ENCODE peak calls at places on chromosome 2, in ten cellular contexts. One of them, this sample, is unnamed.
A peak's percentile ranks its signal among the peaks of the same experiment; 100 is the strongest.

GRCh38 chr2:46163804-46164569 is 133.2 kb upstream of the EPAS1 start:
- DNase-seq in A549: peak; percentile 94
- DNase-seq in fibroblast of the aortic adventitia: peak; percentile 41
- DNase-seq in sigmoid colon: no peak
- DNase-seq in activated CD8-positive, alpha-beta T cell treated with anti-CD3 and anti-CD28 coated beads for 36 hours: no peak
- DNase-seq in adrenal gland: no peak
- DNase-seq in fibroblast of villous mesenchyme: no peak
- DNase-seq in B cell: no peak
- DNase-seq in GM12865: no peak
- DNase-seq in colonic mucosa: peak; percentile 54
- DNase-seq in this sample: no peak

GRCh38 chr2:233453916-233454315 is 99.6 kb downstream of the DGKD start:
- DNase-seq in fibroblast of the aortic adventitia: no peak
- DNase-seq in A549: no peak
- DNase-seq in sigmoid colon: no peak
- DNase-seq in activated CD8-positive, alpha-beta T cell treated with anti-CD3 and anti-CD28 coated beads for 36 hours: no peak
- DNase-seq in B cell: no peak
- DNase-seq in adrenal gland: no peak
- DNase-seq in colonic mucosa: no peak
- DNase-seq in fibroblast of villous mesenchyme: no peak
- DNase-seq in GM12865: no peak
- DNase-seq in this sample: no peak

GRCh38 chr2:7707723-7708122 is 790.5 kb downstream of the RNF144A start:
- DNase-seq in sigmoid colon: no peak
- DNase-seq in A549: peak; percentile 37
- DNase-seq in fibroblast of the aortic adventitia: peak; percentile 40
- DNase-seq in GM12865: no peak
- DNase-seq in colonic mucosa: no peak
- DNase-seq in B cell: no peak
- DNase-seq in fibroblast of villous mesenchyme: no peak
- DNase-seq in adrenal gland: no peak
- DNase-seq in activated CD8-positive, alpha-beta T cell treated with anti-CD3 and anti-CD28 coated beads for 36 hours: no peak
- DNase-seq in this sample: no peak

GRCh38 chr2:49978341-49978740 is 824.0 kb upstream of the FSHR start:
- DNase-seq in A549: no peak
- DNase-seq in adrenal gland: no peak
- DNase-seq in colonic mucosa: no peak
- DNase-seq in sigmoid colon: no peak
- DNase-seq in fibroblast of the aortic adventitia: no peak
- DNase-seq in B cell: no peak
- DNase-seq in GM12865: no peak
- DNase-seq in activated CD8-positive, alpha-beta T cell treated with anti-CD3 and anti-CD28 coated beads for 36 hours: no peak
- DNase-seq in fibroblast of villous mesenchyme: no peak
- DNase-seq in this sample: no peak

GRCh38 chr2:240289701-240290431 is 145.6 kb upstream of the GPC1 start:
- DNase-seq in fibroblast of villous mesenchyme: no peak
- DNase-seq in fibroblast of the aortic adventitia: no peak
- DNase-seq in colonic mucosa: no peak
- DNase-seq in activated CD8-positive, alpha-beta T cell treated with anti-CD3 and anti-CD28 coated beads for 36 hours: no peak
- DNase-seq in GM12865: no peak
- DNase-seq in adrenal gland: peak; percentile 34
- DNase-seq in B cell: no peak
- DNase-seq in A549: no peak
- DNase-seq in sigmoid colon: no peak
- DNase-seq in this sample: peak; percentile 15

GRCh38 chr2:14634223-14634884 is 1.8 kb downstream of the LRATD1 start:
- DNase-seq in A549: peak; percentile 79
- DNase-seq in GM12865: peak; percentile 18
- DNase-seq in colonic mucosa: peak; percentile 86
- DNase-seq in fibroblast of the aortic adventitia: peak; percentile 22
- DNase-seq in activated CD8-positive, alpha-beta T cell treated with anti-CD3 and anti-CD28 coated beads for 36 hours: peak; percentile 42
- DNase-seq in fibroblast of villous mesenchyme: peak; percentile 32
- DNase-seq in adrenal gland: peak; percentile 94
- DNase-seq in sigmoid colon: peak; percentile 89
- DNase-seq in B cell: peak; percentile 28
- DNase-seq in this sample: peak; percentile 69

GRCh38 chr2:119257198-119257597 is 33.6 kb downstream of the STEAP3 start:
- DNase-seq in adrenal gland: no peak
- DNase-seq in fibroblast of the aortic adventitia: no peak
- DNase-seq in B cell: no peak
- DNase-seq in fibroblast of villous mesenchyme: no peak
- DNase-seq in colonic mucosa: no peak
- DNase-seq in A549: no peak
- DNase-seq in sigmoid colon: no peak
- DNase-seq in GM12865: no peak
- DNase-seq in activated CD8-positive, alpha-beta T cell treated with anti-CD3 and anti-CD28 coated beads for 36 hours: no peak
- DNase-seq in this sample: no peak

GRCh38 chr2:64213607-64214275 is 69.5 kb upstream of the PELI1 start:
- DNase-seq in sigmoid colon: no peak
- DNase-seq in A549: no peak
- DNase-seq in fibroblast of villous mesenchyme: no peak
- DNase-seq in colonic mucosa: no peak
- DNase-seq in GM12865: peak; percentile 85
- DNase-seq in B cell: peak; percentile 23
- DNase-seq in fibroblast of the aortic adventitia: no peak
- DNase-seq in adrenal gland: no peak
- DNase-seq in activated CD8-positive, alpha-beta T cell treated with anti-CD3 and anti-CD28 coated beads for 36 hours: peak; percentile 31
- DNase-seq in this sample: peak; percentile 36

GRCh38 chr2:72915907-72916742 is 1.2 kb upstream of the EMX1 start:
- DNase-seq in GM12865: peak; percentile 89
- DNase-seq in activated CD8-positive, alpha-beta T cell treated with anti-CD3 and anti-CD28 coated beads for 36 hours: peak; percentile 62
- DNase-seq in sigmoid colon: peak; percentile 66
- DNase-seq in adrenal gland: peak; percentile 38
- DNase-seq in fibroblast of villous mesenchyme: peak; percentile 16
- DNase-seq in B cell: peak; percentile 82
- DNase-seq in fibroblast of the aortic adventitia: no peak
- DNase-seq in A549: peak; percentile 68
- DNase-seq in colonic mucosa: peak; percentile 76
- DNase-seq in this sample: peak; percentile 86

GRCh38 chr2:56155188-56155587 is 28.6 kb upstream of the CCDC85A start:
- DNase-seq in activated CD8-positive, alpha-beta T cell treated with anti-CD3 and anti-CD28 coated beads for 36 hours: no peak
- DNase-seq in sigmoid colon: no peak
- DNase-seq in fibroblast of the aortic adventitia: no peak
- DNase-seq in fibroblast of villous mesenchyme: no peak
- DNase-seq in adrenal gland: no peak
- DNase-seq in colonic mucosa: no peak
- DNase-seq in A549: no peak
- DNase-seq in B cell: no peak
- DNase-seq in GM12865: no peak
- DNase-seq in this sample: no peak

DNA sequence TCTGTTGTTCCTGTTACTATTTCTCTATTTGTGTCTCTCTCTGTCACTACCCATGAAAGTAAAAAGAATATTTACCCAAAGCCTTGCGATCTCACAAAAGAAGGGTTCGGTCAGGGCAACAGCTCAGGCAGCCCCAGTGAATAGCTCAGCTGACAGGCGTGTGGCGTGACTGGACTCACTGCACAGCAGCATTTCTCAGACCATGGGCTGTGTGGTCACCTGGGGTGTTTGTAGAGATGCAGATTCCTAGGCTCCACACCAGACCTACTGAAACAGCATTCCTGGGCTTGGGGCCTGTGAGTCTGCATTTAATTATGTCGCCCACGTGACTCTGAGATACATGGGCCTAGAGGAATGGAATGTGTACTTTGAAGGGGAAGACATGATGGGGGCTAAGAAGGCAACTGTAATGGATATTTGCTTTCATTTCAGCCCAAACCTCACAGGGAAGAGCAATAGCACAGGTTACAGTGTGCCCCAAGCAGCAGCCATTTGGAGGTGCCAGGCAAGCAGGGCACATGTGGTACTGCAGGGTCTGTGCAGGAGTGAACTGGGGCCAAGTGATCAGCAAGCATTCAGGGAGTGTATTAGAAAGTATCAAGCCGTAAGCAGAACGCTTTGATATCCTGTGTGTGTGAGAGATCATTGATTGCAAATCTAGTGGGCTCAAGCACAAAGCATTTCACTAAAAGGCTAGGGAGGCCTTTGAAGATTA is 90.4 kb upstream of the RBMS1 start:
- DNase-seq in fibroblast of villous mesenchyme: no peak
- DNase-seq in colonic mucosa: no peak
- DNase-seq in sigmoid colon: no peak
- DNase-seq in A549: no peak
- DNase-seq in adrenal gland: no peak
- DNase-seq in activated CD8-positive, alpha-beta T cell treated with anti-CD3 and anti-CD28 coated beads for 36 hours: no peak
- DNase-seq in B cell: no peak
- DNase-seq in fibroblast of the aortic adventitia: no peak
- DNase-seq in GM12865: no peak
- DNase-seq in this sample: no peak
- TF ChIP-seq CTCF in fibroblast of villous mesenchyme: no peak
- TF ChIP-seq CTCF in colonic mucosa: no peak
- TF ChIP-seq CTCF in sigmoid colon: no peak
- TF ChIP-seq CTCF in A549: no peak
- TF ChIP-seq CTCF in adrenal gland: no peak
- TF ChIP-seq CTCF in activated CD8-positive, alpha-beta T cell treated with anti-CD3 and anti-CD28 coated beads for 36 hours: no peak
- TF ChIP-seq CTCF in B cell: no peak
- TF ChIP-seq CTCF in fibroblast of the aortic adventitia: no peak
- TF ChIP-seq CTCF in GM12865: no peak
- TF ChIP-seq CTCF in this sample: no peak

GRCh38 chr2:10289352-10289751 is 13.4 kb upstream of the HPCAL1 start:
- DNase-seq in fibroblast of villous mesenchyme: no peak
- DNase-seq in B cell: no peak
- DNase-seq in adrenal gland: no peak
- DNase-seq in colonic mucosa: no peak
- DNase-seq in activated CD8-positive, alpha-beta T cell treated with anti-CD3 and anti-CD28 coated beads for 36 hours: no peak
- DNase-seq in GM12865: no peak
- DNase-seq in fibroblast of the aortic adventitia: no peak
- DNase-seq in A549: no peak
- DNase-seq in sigmoid colon: no peak
- DNase-seq in this sample: no peak

GRCh38 chr2:10286216-10287037 is 16.3 kb upstream of the HPCAL1 start:
- DNase-seq in adrenal gland: no peak
- DNase-seq in colonic mucosa: no peak
- DNase-seq in fibroblast of villous mesenchyme: no peak
- DNase-seq in A549: no peak
- DNase-seq in sigmoid colon: no peak
- DNase-seq in B cell: no peak
- DNase-seq in activated CD8-positive, alpha-beta T cell treated with anti-CD3 and anti-CD28 coated beads for 36 hours: no peak
- DNase-seq in GM12865: no peak
- DNase-seq in fibroblast of the aortic adventitia: no peak
- DNase-seq in this sample: no peak

GRCh38 chr2:10285578-10286198 is 17.0 kb upstream of the HPCAL1 start:
- DNase-seq in GM12865: no peak
- DNase-seq in colonic mucosa: peak; percentile 53
- DNase-seq in sigmoid colon: peak; percentile 92
- DNase-seq in B cell: no peak
- DNase-seq in A549: peak; percentile 90
- DNase-seq in fibroblast of villous mesenchyme: peak; percentile 65
- DNase-seq in activated CD8-positive, alpha-beta T cell treated with anti-CD3 and anti-CD28 coated beads for 36 hours: no peak
- DNase-seq in adrenal gland: peak; percentile 96
- DNase-seq in fibroblast of the aortic adventitia: peak; percentile 45
- DNase-seq in this sample: no peak

GRCh38 chr2:10288606-10289005 is 14.1 kb upstream of the HPCAL1 start:
- DNase-seq in adrenal gland: no peak
- DNase-seq in GM12865: no peak
- DNase-seq in A549: no peak
- DNase-seq in B cell: no peak
- DNase-seq in sigmoid colon: no peak
- DNase-seq in fibroblast of villous mesenchyme: no peak
- DNase-seq in colonic mucosa: no peak
- DNase-seq in fibroblast of the aortic adventitia: no peak
- DNase-seq in activated CD8-positive, alpha-beta T cell treated with anti-CD3 and anti-CD28 coated beads for 36 hours: no peak
- DNase-seq in this sample: no peak

DNA sequence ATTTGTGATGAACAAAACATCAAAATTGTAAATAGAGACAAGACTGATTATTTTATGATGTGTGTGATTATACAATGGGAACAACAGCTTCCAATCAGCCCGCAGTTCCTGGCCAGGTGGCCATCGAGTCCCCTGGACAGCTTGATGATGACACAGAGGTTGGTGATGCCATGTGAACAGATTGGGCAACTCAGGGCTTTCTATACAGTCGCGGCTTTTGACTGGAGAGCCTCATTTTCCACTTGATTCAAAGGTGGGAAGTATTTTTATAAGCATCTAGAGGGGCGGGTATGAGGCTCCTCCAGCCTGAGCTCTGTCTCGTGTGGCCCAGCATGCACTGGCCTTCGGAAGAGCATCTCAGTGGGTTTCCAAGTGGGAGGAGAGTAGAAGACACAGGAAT is 14.9 kb upstream of the HPCAL1 start:
- DNase-seq in B cell: no peak
- DNase-seq in activated CD8-positive, alpha-beta T cell treated with anti-CD3 and anti-CD28 coated beads for 36 hours: no peak
- DNase-seq in fibroblast of the aortic adventitia: no peak
- DNase-seq in sigmoid colon: no peak
- DNase-seq in adrenal gland: no peak
- DNase-seq in GM12865: no peak
- DNase-seq in fibroblast of villous mesenchyme: no peak
- DNase-seq in colonic mucosa: no peak
- DNase-seq in A549: no peak
- DNase-seq in this sample: no peak
- TF ChIP-seq CTCF in B cell: no peak
- TF ChIP-seq CTCF in activated CD8-positive, alpha-beta T cell treated with anti-CD3 and anti-CD28 coated beads for 36 hours: no peak
- TF ChIP-seq CTCF in fibroblast of the aortic adventitia: no peak
- TF ChIP-seq CTCF in sigmoid colon: no peak
- TF ChIP-seq CTCF in adrenal gland: no peak
- TF ChIP-seq CTCF in GM12865: no peak
- TF ChIP-seq CTCF in fibroblast of villous mesenchyme: no peak
- TF ChIP-seq CTCF in colonic mucosa: no peak
- TF ChIP-seq CTCF in A549: no peak
- TF ChIP-seq CTCF in this sample: no peak

DNA sequence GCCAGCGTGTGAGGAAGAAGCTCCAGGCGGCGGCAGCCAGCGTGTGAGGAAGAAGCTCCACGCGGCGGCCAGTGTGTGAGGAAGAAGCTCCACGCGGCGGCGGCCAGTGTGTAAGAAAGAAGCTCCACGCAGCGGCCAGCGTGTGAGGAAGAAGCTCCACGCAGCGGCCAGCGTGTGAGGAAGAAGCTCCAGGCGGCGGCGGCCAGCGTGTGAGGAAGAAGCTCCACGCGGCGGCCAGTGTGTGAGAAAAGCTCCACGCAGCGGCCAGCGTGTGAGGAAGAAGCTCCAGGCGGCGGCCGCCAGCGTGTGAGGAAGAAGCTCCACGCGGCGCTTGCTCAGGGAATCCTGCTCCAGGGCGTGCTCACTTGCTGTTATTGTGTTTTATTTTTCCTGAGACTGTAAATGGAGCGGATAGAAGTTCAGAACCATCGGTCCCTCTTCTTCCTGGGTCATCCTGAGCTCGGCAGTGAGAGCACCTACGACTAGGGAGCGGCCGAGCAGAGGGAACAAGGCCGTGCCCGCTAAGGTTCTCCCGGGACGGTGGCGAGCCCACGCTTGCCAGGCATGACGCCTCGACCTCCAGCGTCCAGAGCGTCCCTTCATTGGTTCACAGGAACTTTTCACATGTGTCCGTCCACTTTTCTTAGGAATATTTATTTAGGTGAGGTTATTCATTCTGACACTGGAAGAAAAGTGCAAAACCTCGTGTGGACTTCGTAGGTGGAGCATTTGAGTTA is 94.2 kb downstream of the TMEM18 start:
- DNase-seq in GM12865: no peak
- DNase-seq in fibroblast of villous mesenchyme: no peak
- DNase-seq in B cell: no peak
- DNase-seq in fibroblast of the aortic adventitia: no peak
- DNase-seq in sigmoid colon: no peak
- DNase-seq in colonic mucosa: no peak
- DNase-seq in adrenal gland: no peak
- DNase-seq in A549: no peak
- DNase-seq in activated CD8-positive, alpha-beta T cell treated with anti-CD3 and anti-CD28 coated beads for 36 hours: no peak
- DNase-seq in this sample: no peak
- TF ChIP-seq CTCF in GM12865: no peak
- TF ChIP-seq CTCF in fibroblast of villous mesenchyme: no peak
- TF ChIP-seq CTCF in B cell: no peak
- TF ChIP-seq CTCF in fibroblast of the aortic adventitia: no peak
- TF ChIP-seq CTCF in sigmoid colon: no peak
- TF ChIP-seq CTCF in colonic mucosa: no peak
- TF ChIP-seq CTCF in adrenal gland: no peak
- TF ChIP-seq CTCF in A549: no peak
- TF ChIP-seq CTCF in activated CD8-positive, alpha-beta T cell treated with anti-CD3 and anti-CD28 coated beads for 36 hours: no peak
- TF ChIP-seq CTCF in this sample: no peak

GRCh38 chr2:101518470-101519172 is 43.7 kb upstream of the RFX8 start:
- DNase-seq in adrenal gland: peak; percentile 70
- DNase-seq in colonic mucosa: peak; percentile 41
- DNase-seq in activated CD8-positive, alpha-beta T cell treated with anti-CD3 and anti-CD28 coated beads for 36 hours: no peak
- DNase-seq in fibroblast of villous mesenchyme: peak; percentile 69
- DNase-seq in sigmoid colon: no peak
- DNase-seq in A549: peak; percentile 83
- DNase-seq in GM12865: no peak
- DNase-seq in fibroblast of the aortic adventitia: peak; percentile 66
- DNase-seq in B cell: no peak
- DNase-seq in this sample: no peak
- TF ChIP-seq CTCF in adrenal gland: peak; percentile 32
- TF ChIP-seq CTCF in colonic mucosa: no peak
- TF ChIP-seq CTCF in activated CD8-positive, alpha-beta T cell treated with anti-CD3 and anti-CD28 coated beads for 36 hours: no peak
- TF ChIP-seq CTCF in fibroblast of villous mesenchyme: peak; percentile 46
- TF ChIP-seq CTCF in sigmoid colon: no peak
- TF ChIP-seq CTCF in A549: peak; percentile 70
- TF ChIP-seq CTCF in GM12865: no peak
- TF ChIP-seq CTCF in fibroblast of the aortic adventitia: peak; percentile 47
- TF ChIP-seq CTCF in B cell: no peak
- TF ChIP-seq CTCF in this sample: no peak